ENCODE peak calls at places on chromosome 10, in four cellular contexts. One of them, this sample, is unnamed. For H3K4me1, the result is how much of the 10 kb centered on the place peaks cover.

GRCh38 chr10:24944512-24945255 is 7.7 kb downstream of the PRTFDC1 start:
- DNase-seq in adrenal gland: peak
- DNase-seq in PC-9: peak
- DNase-seq in tibial artery: no peak
- DNase-seq in this sample: peak

GRCh38 chr10:33309410-33309809 is 25.1 kb downstream of the NRP1 start:
- DNase-seq in PC-9: no peak
- DNase-seq in adrenal gland: no peak
- DNase-seq in tibial artery: no peak
- DNase-seq in this sample: no peak

GRCh38 chr10:132722980-132723970 is 62.7 kb downstream of the NKX6-2 start:
- DNase-seq in adrenal gland: no peak
- DNase-seq in tibial artery: no peak
- DNase-seq in PC-9: no peak
- DNase-seq in this sample: no peak

GRCh38 chr10:32957341-32958084 is 517 bp downstream of the ITGB1 start:
- DNase-seq in PC-9: no peak
- DNase-seq in tibial artery: peak
- DNase-seq in adrenal gland: peak
- DNase-seq in this sample: peak

GRCh38 chr10:92699518-92700272 is 9.9 kb downstream of the HHEX start:
- DNase-seq in PC-9: peak
- DNase-seq in adrenal gland: peak
- DNase-seq in tibial artery: no peak
- DNase-seq in this sample: peak

GRCh38 chr10:100728928-100729876 is 16.2 kb upstream of the PAX2 start:
- DNase-seq in tibial artery: no peak
- DNase-seq in adrenal gland: peak
- DNase-seq in PC-9: no peak
- DNase-seq in this sample: peak

GRCh38 chr10:88178758-88179157 is 315.3 kb downstream of the PTEN start:
- DNase-seq in tibial artery: no peak
- DNase-seq in adrenal gland: no peak
- DNase-seq in PC-9: no peak
- DNase-seq in this sample: no peak

GRCh38 chr10:132264966-132265877 is 42.5 kb downstream of the STK32C start:
- DNase-seq in PC-9: no peak
- DNase-seq in adrenal gland: no peak
- DNase-seq in tibial artery: no peak
- DNase-seq in this sample: peak

GRCh38 chr10:29007748-29008610 is 280.9 kb upstream of the LYZL1 start:
- DNase-seq in PC-9: no peak
- DNase-seq in tibial artery: no peak
- DNase-seq in adrenal gland: no peak
- DNase-seq in this sample: no peak

GRCh38 chr10:64409349-64409748 is 888.1 kb downstream of the REEP3 start:
- DNase-seq in adrenal gland: no peak
- DNase-seq in PC-9: no peak
- DNase-seq in tibial artery: no peak
- DNase-seq in this sample: no peak

GRCh38 chr10:14048930-14049613 is 281.7 kb downstream of the FRMD4A start:
- DNase-seq in tibial artery: no peak
- DNase-seq in PC-9: no peak
- DNase-seq in adrenal gland: no peak
- DNase-seq in this sample: no peak

GRCh38 chr10:114603943-114604342 is 54.1 kb downstream of the ABLIM1 start:
- DNase-seq in tibial artery: no peak
- DNase-seq in adrenal gland: no peak
- DNase-seq in PC-9: no peak
- DNase-seq in this sample: no peak

GRCh38 chr10:92290076-92290836 is 622 bp downstream of the CPEB3 start:
- DNase-seq in PC-9: peak
- DNase-seq in adrenal gland: peak
- DNase-seq in tibial artery: peak
- DNase-seq in this sample: no peak

GRCh38 chr10:74743401-74743800 is 83.0 kb upstream of the KAT6B start:
- DNase-seq in tibial artery: no peak
- DNase-seq in adrenal gland: no peak
- DNase-seq in PC-9: peak
- DNase-seq in this sample: no peak

GRCh38 chr10:22623624-22624263 is 90.6 kb downstream of the PIP4K2A start:
- DNase-seq in PC-9: no peak
- DNase-seq in adrenal gland: no peak
- DNase-seq in tibial artery: no peak
- DNase-seq in this sample: no peak

GRCh38 chr10:73471226-73471625 is 24.6 kb downstream of the PPP3CB start:
- DNase-seq in adrenal gland: no peak
- DNase-seq in tibial artery: no peak
- DNase-seq in PC-9: no peak
- DNase-seq in this sample: no peak

GRCh38 chr10:71575934-71576801 is 143.4 kb downstream of the C10orf105 start:
- DNase-seq in tibial artery: no peak
- DNase-seq in adrenal gland: no peak
- DNase-seq in PC-9: no peak
- DNase-seq in this sample: no peak

GRCh38 chr10:51007781-51008180 is 66.5 kb upstream of the PRKG1 start:
- DNase-seq in PC-9: no peak
- DNase-seq in tibial artery: no peak
- DNase-seq in adrenal gland: no peak
- DNase-seq in this sample: no peak

GRCh38 chr10:72297281-72297967 is 23.7 kb downstream of the DDIT4 start:
- DNase-seq in PC-9: peak
- DNase-seq in tibial artery: peak
- DNase-seq in adrenal gland: peak
- DNase-seq in this sample: peak

GRCh38 chr10:59090804-59091203 is 85.6 kb upstream of the PHYHIPL start:
- DNase-seq in tibial artery: no peak
- DNase-seq in adrenal gland: no peak
- DNase-seq in PC-9: no peak
- DNase-seq in this sample: no peak

GRCh38 chr10:70462349-70462984 is 16.1 kb upstream of the PALD1 start:
- DNase-seq in adrenal gland: peak
- DNase-seq in PC-9: peak
- DNase-seq in tibial artery: peak
- DNase-seq in this sample: no peak

GRCh38 chr10:101145750-101146391 is 14.8 kb downstream of the TLX1 start:
- DNase-seq in adrenal gland: no peak
- DNase-seq in tibial artery: no peak
- DNase-seq in PC-9: no peak
- DNase-seq in this sample: no peak

GRCh38 chr10:92690211-92691041 is 671 bp downstream of the HHEX start:
- DNase-seq in adrenal gland: peak
- DNase-seq in PC-9: peak
- DNase-seq in tibial artery: peak
- DNase-seq in this sample: peak

GRCh38 chr10:86346794-86347665 is 19.6 kb downstream of the GRID1 start:
- DNase-seq in adrenal gland: no peak
- DNase-seq in PC-9: peak
- DNase-seq in tibial artery: peak
- DNase-seq in this sample: no peak

GRCh38 chr10:115660391-115660790 is 567.2 kb downstream of the ATRNL1 start:
- DNase-seq in adrenal gland: no peak
- DNase-seq in tibial artery: no peak
- DNase-seq in PC-9: no peak
- DNase-seq in this sample: no peak

GRCh38 chr10:99520040-99520803 is 12.5 kb upstream of the NKX2-3 start:
- DNase-seq in adrenal gland: no peak
- DNase-seq in tibial artery: no peak
- DNase-seq in PC-9: no peak
- DNase-seq in this sample: no peak

GRCh38 chr10:63630928-63631685 is 109.9 kb downstream of the REEP3 start:
- DNase-seq in adrenal gland: no peak
- DNase-seq in tibial artery: no peak
- DNase-seq in PC-9: no peak
- DNase-seq in this sample: no peak

GRCh38 chr10:29304259-29305030 is 15.6 kb downstream of the LYZL1 start:
- DNase-seq in adrenal gland: peak
- DNase-seq in PC-9: peak
- DNase-seq in tibial artery: peak
- DNase-seq in this sample: no peak

GRCh38 chr10:3207351-3207750 is 34.8 kb upstream of the PITRM1 start:
- DNase-seq in PC-9: no peak
- DNase-seq in tibial artery: no peak
- DNase-seq in adrenal gland: no peak
- DNase-seq in this sample: no peak

GRCh38 chr10:132814469-132814856 is 28.5 kb upstream of the NKX6-2 start:
- DNase-seq in adrenal gland: no peak
- DNase-seq in PC-9: no peak
- DNase-seq in tibial artery: peak
- DNase-seq in this sample: peak

GRCh38 chr10:86344281-86344680 is 22.3 kb downstream of the GRID1 start:
- DNase-seq in PC-9: no peak
- DNase-seq in adrenal gland: no peak
- DNase-seq in tibial artery: peak
- DNase-seq in this sample: no peak

GRCh38 chr10:86364551-86365345 is 1.8 kb downstream of the GRID1 start:
- DNase-seq in PC-9: no peak
- DNase-seq in adrenal gland: peak
- DNase-seq in tibial artery: peak
- DNase-seq in this sample: no peak

GRCh38 chr10:112883853-112884502 is 66.1 kb upstream of the TCF7L2 start:
- DNase-seq in PC-9: no peak
- DNase-seq in adrenal gland: no peak
- DNase-seq in tibial artery: no peak
- DNase-seq in this sample: no peak

GRCh38 chr10:97949462-97949861 is 81.0 kb downstream of the CRTAC1 start:
- DNase-seq in tibial artery: no peak
- DNase-seq in adrenal gland: no peak
- DNase-seq in PC-9: no peak
- DNase-seq in this sample: no peak

GRCh38 chr10:92240289-92241157 is 50.4 kb downstream of the CPEB3 start:
- DNase-seq in tibial artery: peak
- DNase-seq in PC-9: peak
- DNase-seq in adrenal gland: peak
- DNase-seq in this sample: no peak

GRCh38 chr10:45008524-45009161 is 7.9 kb downstream of the ZNF22 start:
- DNase-seq in tibial artery: no peak
- DNase-seq in PC-9: peak
- DNase-seq in adrenal gland: no peak
- DNase-seq in this sample: no peak

DNA sequence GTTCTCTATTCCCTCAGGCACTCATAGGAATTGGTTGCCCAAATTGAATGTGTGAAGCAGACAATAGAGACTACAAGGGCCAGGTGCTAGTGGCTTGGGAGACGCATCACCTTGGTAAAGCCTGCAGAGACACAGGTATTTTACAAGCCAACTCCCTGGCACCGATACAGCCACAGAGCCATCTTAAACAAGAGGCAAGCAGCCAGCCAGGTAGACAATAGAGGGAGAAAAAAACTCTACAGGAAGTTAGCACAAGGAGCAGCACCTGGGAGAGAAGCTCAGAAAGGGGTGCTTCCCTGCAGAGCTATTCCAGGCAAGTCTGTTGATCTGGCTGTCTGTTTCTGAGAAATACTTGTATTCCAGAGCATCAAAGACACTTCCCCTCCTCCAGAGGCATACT is 43.0 kb upstream of the CDK1 start:
- DNase-seq in adrenal gland: no peak
- DNase-seq in PC-9: no peak
- DNase-seq in tibial artery: no peak
- DNase-seq in this sample: no peak
- TF ChIP-seq CTCF in adrenal gland: no peak
- TF ChIP-seq CTCF in PC-9: no peak
- TF ChIP-seq CTCF in tibial artery: no peak
- TF ChIP-seq CTCF in this sample: no peak

GRCh38 chr10:129978322-129978721 is 14.2 kb upstream of the EBF3 start:
- DNase-seq in PC-9: no peak
- DNase-seq in adrenal gland: no peak
- DNase-seq in tibial artery: no peak
- DNase-seq in this sample: no peak

GRCh38 chr10:129978980-129979379 is 14.9 kb upstream of the EBF3 start:
- DNase-seq in PC-9: no peak
- DNase-seq in tibial artery: no peak
- DNase-seq in adrenal gland: no peak
- DNase-seq in this sample: no peak

GRCh38 chr10:129977794-129978193 is 13.7 kb upstream of the EBF3 start:
- DNase-seq in tibial artery: peak
- DNase-seq in PC-9: no peak
- DNase-seq in adrenal gland: no peak
- DNase-seq in this sample: no peak

DNA sequence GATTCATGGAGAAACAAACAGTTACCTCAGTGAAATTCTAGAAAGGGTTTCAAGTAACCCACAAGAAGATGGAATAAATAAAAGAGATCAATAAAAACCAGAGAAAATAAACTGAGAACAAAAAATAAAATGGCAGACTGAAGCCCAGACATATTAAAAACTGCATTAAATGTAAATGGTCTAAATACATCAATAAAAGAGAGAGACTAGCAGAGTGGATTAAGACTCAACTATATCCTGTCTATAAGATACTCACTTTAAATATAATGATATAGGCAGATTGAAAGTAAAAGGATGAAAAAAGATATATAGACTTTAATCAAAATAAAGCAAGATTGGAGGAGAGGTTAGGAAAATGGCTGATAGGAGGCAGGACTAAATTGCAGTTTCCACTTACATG is 18.8 kb upstream of the EBF3 start:
- DNase-seq in tibial artery: no peak
- DNase-seq in PC-9: no peak
- DNase-seq in adrenal gland: no peak
- DNase-seq in this sample: no peak
- H3K4me3 ChIP-seq in tibial artery: no peak
- H3K4me3 ChIP-seq in PC-9: no peak
- H3K4me3 ChIP-seq in adrenal gland: no peak
- H3K4me3 ChIP-seq in this sample: no peak

GRCh38 chr10:110488124-110488681 is 9.5 kb upstream of the DUSP5 start:
- DNase-seq in PC-9: no peak
- DNase-seq in adrenal gland: no peak
- DNase-seq in tibial artery: no peak
- DNase-seq in this sample: no peak

GRCh38 chr10:110487411-110488123 is 10.1 kb upstream of the DUSP5 start:
- DNase-seq in tibial artery: no peak
- DNase-seq in adrenal gland: no peak
- DNase-seq in PC-9: no peak
- DNase-seq in this sample: no peak

GRCh38 chr10:110486680-110487410 is 10.9 kb upstream of the DUSP5 start:
- DNase-seq in adrenal gland: no peak
- DNase-seq in tibial artery: no peak
- DNase-seq in PC-9: no peak
- DNase-seq in this sample: no peak

GRCh38 chr10:110490640-110491039 is 7.1 kb upstream of the DUSP5 start:
- DNase-seq in adrenal gland: no peak
- DNase-seq in PC-9: no peak
- DNase-seq in tibial artery: no peak
- DNase-seq in this sample: no peak

GRCh38 chr10:110488944-110489343 is 8.8 kb upstream of the DUSP5 start:
- DNase-seq in PC-9: no peak
- DNase-seq in tibial artery: no peak
- DNase-seq in adrenal gland: no peak
- DNase-seq in this sample: no peak
- H3K4me1 ChIP-seq in PC-9: under half
- H3K4me1 ChIP-seq in tibial artery: under half
- H3K4me1 ChIP-seq in adrenal gland: under half
- H3K4me1 ChIP-seq in this sample: under half

GRCh38 chr10:89342219-89342966 is 14.6 kb downstream of the IFIT3 start:
- DNase-seq in adrenal gland: peak
- DNase-seq in PC-9: no peak
- DNase-seq in tibial artery: peak
- DNase-seq in this sample: no peak
- TF ChIP-seq CTCF in adrenal gland: no peak
- TF ChIP-seq CTCF in PC-9: no peak
- TF ChIP-seq CTCF in tibial artery: no peak
- TF ChIP-seq CTCF in this sample: no peak